ENCODE peak calls at places on chromosomes 3 and 15, in four cellular contexts. F is bronchial epithelial cell; R is fibroblast of mammary gland; B is CD4-positive, alpha-beta T cell. H is an unnamed sample.

GRCh38 chr3:52557011-52557410 is 20.6 kb downstream of the UQCC5 start:
- DNase-seq in R (no peak), B (no peak), F (no peak), H (no peak)

GRCh38 chr15:70121656-70122297 is 24.1 kb upstream of the TLE3 start:
- DNase-seq in R (peak; percentile 95), B (no peak), F (peak; percentile 72), H (no peak)

GRCh38 chr15:40982855-40983254 is 29.6 kb downstream of the CHAC1 start:
- DNase-seq in F (no peak), B (no peak), R (peak; percentile 43), H (no peak)

GRCh38 chr3:8554725-8555621 is 53.4 kb downstream of the LMCD1 start:
- DNase-seq in B (no peak), R (peak; percentile 88), F (no peak), H (peak; percentile 92)

GRCh38 chr15:38226867-38227266 is 25.8 kb upstream of the SPRED1 start:
- DNase-seq in R (peak; percentile 91), B (no peak), F (peak; percentile 95), H (no peak)

GRCh38 chr15:89749951-89750559 is 994 bp downstream of the MESP1 start:
- DNase-seq in R (no peak), B (no peak), F (no peak), H (no peak)

GRCh38 chr3:179189764-179190163 is 41.6 kb downstream of the PIK3CA start:
- DNase-seq in B (no peak), R (peak; percentile 61), F (no peak), H (no peak)

GRCh38 chr3:65856907-65857306 is 181.8 kb downstream of the MAGI1 start:
- DNase-seq in R (no peak), B (no peak), F (no peak), H (no peak)

GRCh38 chr3:9422712-9423424 is 25.5 kb downstream of the SETD5 start:
- DNase-seq in F (peak; percentile 99), R (peak; percentile 98), B (no peak), H (peak; percentile 89)

GRCh38 chr3:9101286-9101685 is 138.0 kb upstream of the RAD18 start:
- DNase-seq in F (no peak), B (no peak), R (no peak), H (no peak)

GRCh38 chr3:50323092-50323600 is 601 bp upstream of the HYAL2 start:
- DNase-seq in B (no peak), R (no peak), F (no peak), H (no peak)

GRCh38 chr3:24145981-24146822 is 201.1 kb downstream of the NR1D2 start:
- DNase-seq in R (peak; percentile 91), B (no peak), F (peak; percentile 31), H (no peak)

GRCh38 chr3:158709666-158710083 is 22.6 kb downstream of the RARRES1 start:
- DNase-seq in R (peak; percentile 99), B (no peak), F (peak; percentile 78), H (no peak)

GRCh38 chr3:65793495-65794200 is 245.1 kb downstream of the MAGI1 start:
- DNase-seq in B (no peak), R (no peak), F (peak; percentile 29), H (no peak)

GRCh38 chr15:93180656-93181055 is 91.6 kb upstream of the RGMA start:
- DNase-seq in B (no peak), R (no peak), F (no peak), H (no peak)

GRCh38 chr15:93180128-93180527 is 91.1 kb upstream of the RGMA start:
- DNase-seq in F (no peak), R (no peak), B (no peak), H (no peak)

GRCh38 chr15:93179704-93180103 is 90.7 kb upstream of the RGMA start:
- DNase-seq in B (no peak), F (no peak), R (no peak), H (no peak)

GRCh38 chr15:93179072-93179471 is 90.1 kb upstream of the RGMA start:
- DNase-seq in B (no peak), F (peak; percentile 6), R (no peak), H (no peak)

GRCh38 chr15:93178371-93178770 is 89.4 kb upstream of the RGMA start:
- DNase-seq in F (no peak), R (no peak), B (no peak), H (no peak)
- TF ChIP-seq CTCF in F (no peak), R (no peak), B (no peak), H (no peak)

GRCh38 chr3:7546219-7546618 is 685.3 kb downstream of the GRM7 start:
- DNase-seq in B (no peak), F (peak; percentile 55), R (peak; percentile 7), H (no peak)

GRCh38 chr3:7547826-7548225 is 686.9 kb downstream of the GRM7 start:
- DNase-seq in F (no peak), B (no peak), R (no peak), H (no peak)

GRCh38 chr3:7545334-7545733 is 684.4 kb downstream of the GRM7 start:
- DNase-seq in F (no peak), B (no peak), R (no peak), H (no peak)

GRCh38 chr3:7543294-7543693 is 682.4 kb downstream of the GRM7 start:
- DNase-seq in F (no peak), B (no peak), R (no peak), H (no peak)
- TF ChIP-seq CTCF in F (no peak), B (no peak), R (no peak), H (no peak)

GRCh38 chr3:182533394-182533793 is 259.9 kb upstream of the ATP11B start:
- DNase-seq in F (peak; percentile 36), B (no peak), R (no peak), H (no peak)
- TF ChIP-seq CTCF in F (no peak), B (no peak), R (no peak), H (no peak)

GRCh38 chr3:72194464-72194857 is 409.5 kb upstream of the PROK2 start:
- DNase-seq in F (no peak), R (no peak), B (no peak), H (no peak)

GRCh38 chr3:72192572-72192971 is 407.6 kb upstream of the PROK2 start:
- DNase-seq in R (peak; percentile 42), F (peak; percentile 22), B (no peak), H (no peak)

GRCh38 chr3:72195895-72196294 is 410.9 kb upstream of the PROK2 start:
- DNase-seq in F (no peak), B (no peak), R (no peak), H (no peak)

GRCh38 chr3:72191211-72191960 is 406.4 kb upstream of the PROK2 start:
- DNase-seq in F (no peak), B (no peak), R (peak; percentile 49), H (no peak)

GRCh38 chr3:72193768-72194463 is 409.0 kb upstream of the PROK2 start:
- DNase-seq in R (peak; percentile 83), B (no peak), F (no peak), H (no peak)
- TF ChIP-seq CTCF in R (no peak), B (no peak), F (no peak), H (no peak)

DNA sequence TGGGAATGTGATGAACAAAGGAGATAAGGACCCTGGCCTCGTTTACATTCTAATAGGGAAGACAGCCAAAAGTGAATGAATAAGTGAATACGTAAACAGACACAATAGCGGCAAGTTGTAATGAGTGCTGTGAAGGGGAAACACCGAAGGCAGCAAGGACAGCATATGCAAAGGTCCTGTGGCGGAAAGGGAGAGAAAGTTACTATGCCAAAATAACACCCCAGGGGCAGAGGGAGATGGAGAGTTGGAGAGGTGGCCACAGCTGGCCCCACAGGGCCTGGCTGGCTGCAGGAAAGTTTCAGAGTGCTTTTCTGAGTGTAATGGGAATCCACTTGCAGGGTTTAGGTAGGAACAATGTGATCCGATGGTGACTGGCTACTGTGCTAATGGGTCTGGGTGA is 91.9 kb downstream of the SLCO3A1 start:
- DNase-seq in B (no peak), R (no peak), F (no peak), H (no peak)
- TF ChIP-seq CTCF in B (no peak), R (no peak), F (no peak), H (no peak)

GRCh38 chr15:75364881-75365280 is 3.5 kb downstream of the MAN2C1 start:
- DNase-seq in R (no peak), B (no peak), F (no peak), H (no peak)

GRCh38 chr15:75366163-75366562 is 2.2 kb downstream of the MAN2C1 start:
- DNase-seq in F (no peak), R (no peak), B (no peak), H (no peak)

GRCh38 chr15:75367913-75368688 is at the start of gene MAN2C1:
- DNase-seq in R (peak; percentile 91), B (peak; percentile 87), F (peak; percentile 94), H (peak; percentile 96)

GRCh38 chr15:75368689-75369239 is 357 bp upstream of the MAN2C1 start:
- DNase-seq in B (no peak), F (peak; percentile 28), R (peak; percentile 36), H (no peak)

DNA sequence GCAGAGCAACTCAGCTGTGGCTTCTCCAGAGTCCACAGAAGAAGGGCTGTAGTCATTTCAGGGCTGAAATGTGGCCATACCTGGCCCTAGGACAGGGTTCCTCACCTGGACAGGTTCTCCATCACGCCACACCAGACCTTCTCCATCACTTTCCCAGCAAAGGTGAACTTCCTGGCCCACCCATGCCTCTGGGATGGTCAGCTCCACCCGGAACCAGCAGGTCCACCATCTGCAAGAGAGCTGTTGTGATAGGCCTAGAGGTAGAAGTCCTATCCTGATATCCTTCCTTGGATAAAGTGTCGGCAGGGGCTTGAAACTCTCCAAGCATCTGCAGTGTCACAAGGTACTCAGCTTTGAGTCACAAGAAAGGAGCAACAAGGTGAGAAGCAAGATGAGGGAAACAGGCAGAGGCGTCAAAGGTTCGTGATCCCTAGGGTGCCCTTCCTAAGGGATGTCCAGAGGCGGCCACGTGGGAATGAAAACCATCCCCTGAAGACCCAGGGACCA is 948 bp downstream of the MAN2C1 start:
- DNase-seq in F (no peak), R (no peak), B (no peak), H (no peak)
- TF ChIP-seq CTCF in F (no peak), R (no peak), B (peak; percentile 87), H (no peak)

GRCh38 chr3:195555110-195555509 is 12.0 kb upstream of the PPP1R2 start:
- DNase-seq in R (no peak), F (no peak), B (no peak), H (no peak)

GRCh38 chr3:195556390-195556789 is 13.3 kb upstream of the PPP1R2 start:
- DNase-seq in F (no peak), R (peak; percentile 28), B (no peak), H (no peak)

GRCh38 chr3:195559723-195560409 is 16.7 kb upstream of the PPP1R2 start:
- DNase-seq in B (no peak), R (no peak), F (no peak), H (no peak)

GRCh38 chr3:195557327-195557726 is 14.2 kb upstream of the PPP1R2 start:
- DNase-seq in F (no peak), B (no peak), R (no peak), H (no peak)

GRCh38 chr3:195558602-195559001 is 15.5 kb upstream of the PPP1R2 start:
- DNase-seq in R (peak; percentile 63), F (peak; percentile 72), B (no peak), H (no peak)
- TF ChIP-seq CTCF in R (peak; percentile 56), F (peak; percentile 60), B (peak; percentile 77), H (peak; percentile 40)